ENCODE peak calls at places on chromosomes 4 and X, in seven cellular contexts. B, E, T, F, C, X and S are unnamed samples.

GRCh38 chr4:87180767-87181166 is 39.7 kb downstream of the KLHL8 start:
- DNase-seq in B (no peak), T (no peak), F (peak; percentile 62), E (no peak), C (no peak), X (no peak), S (no peak)

GRCh38 chr4:104487105-104487504 is 7.6 kb downstream of the CXXC4 start:
- DNase-seq in T (no peak), E (no peak), F (no peak), X (no peak), C (no peak), B (no peak), S (no peak)

GRCh38 chr4:143085644-143086043 is 99.1 kb upstream of the USP38 start:
- DNase-seq in E (no peak), T (no peak), F (no peak), X (no peak), C (no peak), B (no peak), S (no peak)

GRCh38 chrX:15579778-15580747 is 20.7 kb downstream of the ACE2 start:
- DNase-seq in F (peak; percentile 87), E (peak; percentile 37), T (no peak), X (no peak), C (peak; percentile 13), B (no peak), S (peak; percentile 53)

GRCh38 chrX:56798866-56799864 is 70.1 kb downstream of the NBDY start:
- DNase-seq in X (no peak), T (peak; percentile 26), C (no peak), E (no peak), B (no peak), F (no peak), S (no peak)

GRCh38 chr4:127698789-127699200 is 31.4 kb upstream of the SLC25A31 start:
- DNase-seq in T (no peak), E (no peak), X (peak; percentile 70), B (peak; percentile 77), F (peak; percentile 89), C (no peak), S (peak; percentile 99)

GRCh38 chrX:148633509-148633908 is 133.1 kb downstream of the AFF2 start:
- DNase-seq in F (no peak), E (no peak), B (no peak), T (no peak), X (no peak), C (no peak), S (no peak)

GRCh38 chr4:110953898-110954297 is 331.0 kb upstream of the PITX2 start:
- DNase-seq in E (no peak), B (no peak), T (no peak), F (no peak), C (no peak), X (no peak), S (no peak)

GRCh38 chr4:7857238-7857701 is 82.4 kb downstream of the AFAP1 start:
- DNase-seq in C (no peak), F (peak; percentile 89), X (no peak), T (no peak), B (no peak), E (peak; percentile 49), S (no peak)

GRCh38 chr4:12844111-12844510 is 640.0 kb downstream of the RAB28 start:
- DNase-seq in F (no peak), E (no peak), C (no peak), B (no peak), X (no peak), T (no peak), S (no peak)
- TF ChIP-seq CTCF in F (no peak), E (no peak), C (no peak), B (no peak), X (no peak), T (no peak), S (no peak)

DNA sequence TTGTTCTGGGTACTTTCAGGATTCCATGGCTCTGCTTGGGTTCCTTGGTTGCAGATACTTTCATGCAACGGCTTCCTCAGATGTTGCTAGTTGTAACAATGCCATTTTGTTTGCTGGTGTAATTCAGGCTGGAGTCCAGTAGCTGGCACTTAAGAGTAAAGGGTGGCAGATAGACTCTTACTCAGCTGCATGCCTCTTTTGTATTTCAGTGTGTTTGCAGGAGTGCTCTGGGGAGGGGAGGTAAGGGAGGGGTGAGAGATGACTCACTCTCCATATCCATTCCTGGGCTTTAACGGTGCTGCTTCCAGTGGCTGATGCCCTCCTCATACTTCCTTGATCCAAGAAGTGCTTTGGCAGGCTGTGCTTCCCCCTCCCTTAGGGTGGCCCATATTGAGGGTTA is 155.2 kb downstream of the ZNF330 start:
- DNase-seq in T (peak; percentile 44), E (peak; percentile 4), X (no peak), F (peak; percentile 84), B (peak; percentile 79), C (peak; percentile 63), S (peak; percentile 64)
- TF ChIP-seq CTCF in T (peak; percentile 25), E (peak; percentile 26), X (no peak), F (peak; percentile 57), B (peak; percentile 71), C (peak; percentile 12), S (peak; percentile 55)

GRCh38 chrX:115988825-115989224 is 181.7 kb upstream of the AGTR2 start:
- DNase-seq in B (no peak), X (peak; percentile 6), C (no peak), E (no peak), T (no peak), F (no peak), S (no peak)
- TF ChIP-seq CTCF in B (no peak), X (no peak), C (peak; percentile 35), E (no peak), T (peak; percentile 74), F (no peak), S (peak; percentile 66)

GRCh38 chr4:112245383-112245782 is 13.8 kb downstream of the AP1AR start:
- DNase-seq in X (no peak), C (no peak), B (no peak), F (peak; percentile 35), T (no peak), E (no peak), S (no peak)
- TF ChIP-seq CTCF in X (no peak), C (no peak), B (peak; percentile 14), F (peak; percentile 28), T (peak; percentile 30), E (no peak), S (no peak)

GRCh38 chr4:74969507-74970474 is 36.9 kb downstream of the PARM1 start:
- DNase-seq in B (no peak), E (peak; percentile 69), T (peak; percentile 43), C (no peak), X (no peak), F (peak; percentile 5), S (no peak)
- TF ChIP-seq CTCF in B (no peak), E (peak; percentile 29), T (peak; percentile 56), C (no peak), X (no peak), F (no peak), S (no peak)

DNA sequence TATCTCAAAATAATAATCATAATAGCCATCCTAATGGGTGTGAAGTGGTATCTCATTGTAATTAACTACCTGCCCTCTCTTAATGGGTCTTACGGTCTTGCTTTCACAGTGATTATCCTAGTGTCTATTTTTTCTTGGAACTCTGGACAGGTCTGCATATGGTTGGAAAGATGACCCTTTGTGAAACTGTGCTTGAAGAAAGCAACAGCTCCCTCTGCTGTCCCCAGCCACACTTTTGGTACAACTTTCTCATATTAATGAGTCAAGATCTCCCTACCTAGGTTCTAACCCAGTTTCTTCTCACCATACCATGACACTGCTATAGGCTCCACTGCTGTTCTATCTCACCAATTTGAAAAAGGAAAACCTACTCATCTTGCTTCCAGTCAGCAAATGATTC is 2.4 kb downstream of the TFDP3 start:
- DNase-seq in T (no peak), F (peak; percentile 8), E (no peak), X (peak; percentile 11), C (peak; percentile 39), B (no peak), S (peak; percentile 27)
- TF ChIP-seq CTCF in T (peak; percentile 73), F (peak; percentile 17), E (peak; percentile 40), X (peak; percentile 14), C (peak; percentile 33), B (peak; percentile 35), S (peak; percentile 64)

DNA sequence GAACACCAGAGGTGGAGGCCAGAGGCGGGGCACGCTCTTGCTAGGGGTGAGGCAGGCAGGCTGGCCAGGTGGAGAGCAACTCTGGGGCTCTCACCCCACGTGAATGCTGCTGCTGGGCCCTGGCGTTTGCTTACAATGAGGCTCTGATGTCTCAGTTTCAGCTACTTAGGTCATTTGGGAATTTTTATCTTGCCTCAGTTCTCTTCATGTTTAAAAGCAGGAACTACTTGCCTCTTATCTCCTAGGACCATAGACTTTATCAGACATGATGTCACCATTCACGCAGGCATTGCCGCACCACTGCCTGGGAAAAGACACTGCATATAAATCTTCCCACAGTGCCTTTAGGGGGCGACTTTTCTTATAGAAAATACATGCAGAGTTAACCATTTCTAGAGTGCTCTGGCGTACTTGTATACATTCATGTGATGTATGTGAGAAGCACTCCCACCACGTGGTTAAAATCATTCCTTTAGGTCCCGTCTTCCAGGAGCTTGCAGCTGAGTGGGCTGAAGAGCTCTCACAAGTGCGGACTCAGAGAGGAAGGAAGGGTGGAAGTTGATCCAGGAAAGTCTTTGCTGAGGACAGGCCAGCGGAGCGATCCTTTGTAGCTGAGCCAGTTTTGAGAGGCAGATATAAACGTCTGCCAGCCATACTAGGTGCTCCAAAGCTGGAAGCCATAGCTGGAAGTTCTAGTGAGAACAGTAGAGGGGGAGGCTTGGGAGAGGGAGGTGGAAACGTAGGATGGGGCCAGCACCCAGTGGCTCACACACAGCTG is 84.3 kb upstream of the CLDN34 start:
- DNase-seq in T (no peak), X (peak; percentile 58), E (peak; percentile 13), F (peak; percentile 80), B (no peak), C (peak; percentile 11), S (no peak)
- TF ChIP-seq CTCF in T (peak; percentile 12), X (peak; percentile 23), E (peak; percentile 12), F (peak; percentile 26), B (no peak), C (no peak), S (no peak)

DNA sequence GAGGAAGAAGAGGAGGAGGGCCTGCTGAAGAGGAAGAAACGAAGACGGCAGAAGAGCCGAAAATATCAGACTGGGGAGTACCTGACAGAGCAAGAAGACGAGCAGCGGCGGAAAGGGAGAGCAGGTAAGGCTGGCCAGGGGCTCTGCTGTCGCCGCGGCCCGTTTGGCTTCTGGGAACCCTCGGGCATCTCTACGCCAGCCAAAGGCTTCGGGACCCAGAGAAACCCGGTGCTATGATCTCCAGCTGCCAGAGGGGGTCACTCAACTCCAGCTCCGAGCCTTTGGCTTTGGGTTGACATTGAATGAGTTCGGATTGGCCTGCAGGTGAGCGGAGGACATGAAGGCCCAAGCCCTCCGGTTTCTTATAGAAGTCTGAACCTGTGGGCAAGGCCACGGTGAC is 42.8 kb downstream of the BCORL1 start:
- DNase-seq in C (no peak), B (no peak), E (no peak), F (no peak), T (peak; percentile 74), X (no peak), S (no peak)
- TF ChIP-seq CTCF in C (no peak), B (no peak), E (no peak), F (no peak), T (peak; percentile 51), X (no peak), S (no peak)